ENCODE peak calls at places on chromosomes 16 and 17, in six cellular contexts. One of them, this sample, is unnamed.

GRCh38 chr17:1573932-1574696 is 11.5 kb upstream of the PITPNA start:
- DNase-seq in amniotic stem cell: peak; percentile 45
- DNase-seq in lung: peak; percentile 87
- DNase-seq in activated naive CD8-positive, alpha-beta T cell treated with anti-CD3 and anti-CD28 coated beads for 36 hours: peak; percentile 77
- DNase-seq in ELR: peak; percentile 83
- DNase-seq in activated CD4-positive, alpha-beta T cell treated with anti-CD3 and anti-CD28 coated beads, Interleukin-2, amount 10 ng/mL, durations not matched to agents 7 days and 5 days: peak; percentile 55
- DNase-seq in this sample: peak; percentile 90

GRCh38 chr16:8847623-8848022 is 21.2 kb downstream of the CARHSP1 start:
- DNase-seq in amniotic stem cell: no peak
- DNase-seq in lung: no peak
- DNase-seq in activated naive CD8-positive, alpha-beta T cell treated with anti-CD3 and anti-CD28 coated beads for 36 hours: no peak
- DNase-seq in ELR: no peak
- DNase-seq in activated CD4-positive, alpha-beta T cell treated with anti-CD3 and anti-CD28 coated beads, Interleukin-2, amount 10 ng/mL, durations not matched to agents 7 days and 5 days: no peak
- DNase-seq in this sample: no peak

GRCh38 chr17:72632026-72632684 is 460.3 kb downstream of the SLC39A11 start:
- DNase-seq in amniotic stem cell: no peak
- DNase-seq in lung: no peak
- DNase-seq in activated naive CD8-positive, alpha-beta T cell treated with anti-CD3 and anti-CD28 coated beads for 36 hours: no peak
- DNase-seq in ELR: no peak
- DNase-seq in activated CD4-positive, alpha-beta T cell treated with anti-CD3 and anti-CD28 coated beads, Interleukin-2, amount 10 ng/mL, durations not matched to agents 7 days and 5 days: no peak
- DNase-seq in this sample: no peak

GRCh38 chr17:28392491-28392890 is 13.5 kb downstream of the SLC46A1 start:
- DNase-seq in amniotic stem cell: no peak
- DNase-seq in lung: no peak
- DNase-seq in activated naive CD8-positive, alpha-beta T cell treated with anti-CD3 and anti-CD28 coated beads for 36 hours: no peak
- DNase-seq in ELR: no peak
- DNase-seq in activated CD4-positive, alpha-beta T cell treated with anti-CD3 and anti-CD28 coated beads, Interleukin-2, amount 10 ng/mL, durations not matched to agents 7 days and 5 days: no peak
- DNase-seq in this sample: no peak

GRCh38 chr17:19409509-19409908 is 1.5 kb upstream of the RNF112 start:
- DNase-seq in amniotic stem cell: peak; percentile 46
- DNase-seq in lung: no peak
- DNase-seq in activated naive CD8-positive, alpha-beta T cell treated with anti-CD3 and anti-CD28 coated beads for 36 hours: no peak
- DNase-seq in ELR: peak; percentile 89
- DNase-seq in activated CD4-positive, alpha-beta T cell treated with anti-CD3 and anti-CD28 coated beads, Interleukin-2, amount 10 ng/mL, durations not matched to agents 7 days and 5 days: no peak
- DNase-seq in this sample: no peak

GRCh38 chr17:79747508-79748295 is 17.0 kb downstream of the ENPP7 start:
- DNase-seq in amniotic stem cell: no peak
- DNase-seq in lung: no peak
- DNase-seq in activated naive CD8-positive, alpha-beta T cell treated with anti-CD3 and anti-CD28 coated beads for 36 hours: no peak
- DNase-seq in ELR: no peak
- DNase-seq in activated CD4-positive, alpha-beta T cell treated with anti-CD3 and anti-CD28 coated beads, Interleukin-2, amount 10 ng/mL, durations not matched to agents 7 days and 5 days: no peak
- DNase-seq in this sample: no peak

GRCh38 chr17:82649501-82650261 is 1.4 kb upstream of the WDR45B start:
- DNase-seq in amniotic stem cell: no peak
- DNase-seq in lung: no peak
- DNase-seq in activated naive CD8-positive, alpha-beta T cell treated with anti-CD3 and anti-CD28 coated beads for 36 hours: no peak
- DNase-seq in ELR: no peak
- DNase-seq in activated CD4-positive, alpha-beta T cell treated with anti-CD3 and anti-CD28 coated beads, Interleukin-2, amount 10 ng/mL, durations not matched to agents 7 days and 5 days: no peak
- DNase-seq in this sample: no peak

GRCh38 chr16:73176577-73177013 is 128.7 kb upstream of the ZFHX3 start:
- DNase-seq in amniotic stem cell: peak; percentile 72
- DNase-seq in lung: no peak
- DNase-seq in activated naive CD8-positive, alpha-beta T cell treated with anti-CD3 and anti-CD28 coated beads for 36 hours: no peak
- DNase-seq in ELR: peak; percentile 89
- DNase-seq in activated CD4-positive, alpha-beta T cell treated with anti-CD3 and anti-CD28 coated beads, Interleukin-2, amount 10 ng/mL, durations not matched to agents 7 days and 5 days: no peak
- DNase-seq in this sample: no peak

GRCh38 chr16:10501016-10501607 is 79.3 kb downstream of the EMP2 start:
- DNase-seq in amniotic stem cell: no peak
- DNase-seq in lung: no peak
- DNase-seq in activated naive CD8-positive, alpha-beta T cell treated with anti-CD3 and anti-CD28 coated beads for 36 hours: no peak
- DNase-seq in ELR: no peak
- DNase-seq in activated CD4-positive, alpha-beta T cell treated with anti-CD3 and anti-CD28 coated beads, Interleukin-2, amount 10 ng/mL, durations not matched to agents 7 days and 5 days: peak; percentile 20
- DNase-seq in this sample: no peak

This sample was measured in right atrium auricular region.